ENCODE peak calls at places on chromosomes 3 and 15, in four cellular contexts. P is heart left ventricle, L is lung, R is RWPE1. C is an unnamed sample.

GRCh38 chr3:46700772-46701171 is 420 bp upstream of the TMIE start:
- DNase-seq in P (peak; percentile 63), L (no peak), R (no peak), C (no peak)

GRCh38 chr3:150348500-150348899 is 59.6 kb upstream of the TSC22D2 start:
- DNase-seq in P (no peak), L (no peak), R (peak; percentile 80), C (no peak)

GRCh38 chr3:68403741-68404140 is 528.6 kb downstream of the TAFA4 start:
- DNase-seq in P (no peak), L (no peak), R (no peak), C (no peak)

GRCh38 chr3:177615015-177615414 is 417.7 kb upstream of the TBL1XR1 start:
- DNase-seq in P (peak; percentile 82), L (peak; percentile 82), R (peak; percentile 46), C (peak; percentile 72)

GRCh38 chr3:157786216-157786615 is 283.0 kb upstream of the VEPH1 start:
- DNase-seq in P (no peak), L (no peak), R (peak; percentile 69), C (no peak)

GRCh38 chr15:92277776-92278175 is 115.9 kb upstream of the ST8SIA2 start:
- DNase-seq in P (no peak), L (peak; percentile 32), R (peak; percentile 33), C (no peak)

GRCh38 chr15:69459063-69459462 is 6.4 kb downstream of the RPLP1 start:
- DNase-seq in P (no peak), L (no peak), R (no peak), C (no peak)

GRCh38 chr15:91444656-91445055 is 344.6 kb downstream of the SV2B start:
- DNase-seq in P (no peak), L (no peak), R (no peak), C (no peak)

GRCh38 chr15:74816624-74817369 is 4.2 kb downstream of the LMAN1L start:
- DNase-seq in P (no peak), L (no peak), R (no peak), C (no peak)

GRCh38 chr3:242986-243706 is 46.6 kb downstream of the CHL1 start:
- DNase-seq in P (no peak), L (no peak), R (no peak), C (no peak)

GRCh38 chr15:52180196-52180835 is 10.9 kb downstream of the GNB5 start:
- DNase-seq in P (no peak), L (no peak), R (no peak), C (no peak)

GRCh38 chr15:68034719-68035293 is 19.3 kb upstream of the PIAS1 start:
- DNase-seq in P (no peak), L (no peak), R (no peak), C (no peak)

GRCh38 chr3:149660462-149660861 is 2.6 kb upstream of the WWTR1 start:
- DNase-seq in P (no peak), L (no peak), R (no peak), C (no peak)

GRCh38 chr3:158775801-158776399 is 26.0 kb upstream of the MFSD1 start:
- DNase-seq in P (no peak), L (no peak), R (no peak), C (no peak)

GRCh38 chr3:98912448-98912847 is 11.0 kb upstream of the DCBLD2 start:
- DNase-seq in P (no peak), L (no peak), R (no peak), C (no peak)

GRCh38 chr3:61681636-61682035 is 120.3 kb downstream of the PTPRG start:
- DNase-seq in P (no peak), L (no peak), R (no peak), C (no peak)

GRCh38 chr3:24288538-24289236 is 206.0 kb downstream of the THRB start:
- DNase-seq in P (no peak), L (peak; percentile 31), R (no peak), C (no peak)

GRCh38 chr15:80804970-80805495 is 25.9 kb downstream of the CEMIP start:
- DNase-seq in P (no peak), L (no peak), R (peak; percentile 34), C (no peak)

GRCh38 chr3:113245775-113246174 is 34.4 kb downstream of the BOC start:
- DNase-seq in P (peak; percentile 50), L (no peak), R (no peak), C (no peak)

GRCh38 chr15:25611603-25612002 is 172.8 kb upstream of the UBE3A start:
- DNase-seq in P (peak; percentile 36), L (no peak), R (no peak), C (no peak)

GRCh38 chr3:65875395-65876027 is 163.2 kb downstream of the MAGI1 start:
- DNase-seq in P (no peak), L (no peak), R (no peak), C (no peak)

GRCh38 chr3:40310690-40311089 is 1.2 kb downstream of the EIF1B start:
- DNase-seq in P (no peak), L (no peak), R (no peak), C (no peak)

GRCh38 chr3:108914774-108915641 is 38.7 kb downstream of the GUCA1C start:
- DNase-seq in P (no peak), L (peak; percentile 58), R (peak; percentile 64), C (no peak)

GRCh38 chr3:187290561-187290960 is 976 bp downstream of the MASP1 start:
- DNase-seq in P (no peak), L (no peak), R (no peak), C (no peak)

GRCh38 chr3:114192141-114192540 is 13.3 kb upstream of the DRD3 start:
- DNase-seq in P (no peak), L (no peak), R (no peak), C (no peak)

GRCh38 chr3:187161556-187161955 is 22.3 kb upstream of the RPL39L start:
- DNase-seq in P (no peak), L (no peak), R (no peak), C (no peak)

GRCh38 chr3:110656394-110656793 is 415.2 kb upstream of the NECTIN3 start:
- DNase-seq in P (no peak), L (no peak), R (no peak), C (no peak)

GRCh38 chr3:69370945-69371301 is 15.0 kb downstream of the FRMD4B start:
- DNase-seq in P (no peak), L (no peak), R (no peak), C (no peak)

GRCh38 chr3:101779047-101779807 is at the start of gene NXPE3:
- DNase-seq in P (peak; percentile 92), L (peak; percentile 93), R (peak; percentile 81), C (peak; percentile 82)
- TF ChIP-seq CTCF in P (no peak), L (no peak), R (no peak), C (no peak)

GRCh38 chr15:96406701-96407100 is 76.2 kb downstream of the NR2F2 start:
- DNase-seq in P (no peak), L (no peak), R (no peak), C (no peak)
- TF ChIP-seq CTCF in P (no peak), L (no peak), R (no peak), C (no peak)

GRCh38 chr3:127092776-127093175 is 100.2 kb upstream of the PRR23E start:
- DNase-seq in P (no peak), L (no peak), R (no peak), C (no peak)
- TF ChIP-seq CTCF in P (no peak), L (no peak), R (no peak), C (no peak)

DNA sequence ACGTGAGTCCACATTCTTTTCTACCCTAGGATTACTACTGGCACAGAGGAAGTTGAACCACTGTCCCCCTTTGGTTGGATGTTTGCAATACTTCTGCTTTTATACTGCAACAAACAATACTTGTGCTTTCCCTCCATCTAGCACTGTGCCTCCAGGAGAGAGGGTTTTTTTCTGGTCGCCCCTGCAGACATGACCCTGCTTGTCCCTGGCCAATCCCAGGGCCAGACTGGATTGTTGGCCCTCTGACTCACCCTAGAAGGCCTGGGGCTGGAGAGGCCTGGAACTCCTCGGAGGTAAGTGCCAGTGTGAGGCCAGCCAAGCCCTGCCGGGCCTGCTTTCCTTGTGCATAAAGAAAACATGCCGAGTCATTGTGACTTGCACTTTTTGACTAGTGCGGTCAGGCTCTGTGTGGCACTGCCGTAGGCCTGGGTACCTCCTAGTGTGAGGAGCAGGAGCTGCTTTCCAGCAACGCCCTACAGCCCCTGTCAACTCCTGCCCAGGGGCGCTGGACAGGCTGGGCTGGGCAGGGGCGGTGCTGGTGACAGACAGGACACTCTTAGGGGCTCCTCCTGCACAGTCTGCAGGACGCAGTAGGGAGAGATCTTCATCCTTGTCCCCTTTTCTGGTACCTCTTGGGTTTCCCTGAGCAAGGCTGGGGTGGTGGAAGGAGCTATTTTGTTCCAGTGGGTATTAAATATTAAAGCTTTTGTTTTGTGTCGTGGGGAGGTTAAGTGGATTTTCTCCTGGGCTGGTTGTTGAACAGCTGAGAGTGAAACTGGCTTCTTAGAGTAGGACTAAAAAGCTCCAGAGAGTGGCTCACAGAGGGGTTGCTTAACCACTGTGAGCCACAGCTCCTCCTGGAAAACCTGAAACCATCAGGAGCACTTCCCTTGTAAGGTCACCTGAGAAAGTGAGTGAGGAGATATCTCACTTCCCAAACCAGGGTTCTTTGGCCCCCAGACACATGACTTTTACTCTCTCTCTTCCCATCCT is 14.4 kb upstream of the TKT start:
- DNase-seq in P (peak; percentile 92), L (peak; percentile 95), R (peak; percentile 97), C (no peak)
- TF ChIP-seq CTCF in P (no peak), L (no peak), R (no peak), C (no peak)

GRCh38 chr15:45393851-45394250 is 15.5 kb upstream of the GATM start:
- DNase-seq in P (no peak), L (no peak), R (no peak), C (no peak)
- TF ChIP-seq CTCF in P (no peak), L (no peak), R (peak; percentile 17), C (no peak)

DNA sequence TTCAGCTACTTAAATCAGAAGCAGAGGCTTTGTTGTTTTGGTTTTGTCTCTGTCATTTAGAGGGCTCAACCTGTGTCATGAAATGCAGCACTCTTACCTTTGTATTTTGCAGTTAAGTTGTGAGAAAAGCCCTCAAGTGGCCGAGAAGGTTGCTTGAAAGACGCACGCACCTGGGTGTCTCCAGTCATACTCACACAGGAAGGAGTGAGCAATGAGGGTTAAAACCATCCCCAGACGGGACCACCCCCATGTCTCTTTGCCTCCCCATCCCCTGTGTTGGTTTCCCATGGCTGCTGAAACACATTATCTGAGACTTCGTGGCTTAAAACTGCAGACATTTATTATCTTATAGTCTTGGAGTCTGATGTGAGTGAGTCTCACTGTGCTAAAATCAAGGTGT is 376.1 kb upstream of the CFAP20DC start:
- DNase-seq in P (no peak), L (no peak), R (no peak), C (no peak)
- TF ChIP-seq CTCF in P (no peak), L (no peak), R (no peak), C (no peak)

C was measured in omental fat pad.